ENCODE peak calls at places on chromosomes 1 and 21, in nine cellular contexts. O is mesothelial cell of epicardium; R is WTC11; Y is Panc1; A is amniotic stem cell; C is NK-92 treated with Interleukin-12 subunit alpha and Interleukin-12 subunit beta, amount 100 ng/mL, for 24 hours; D is lower leg skin; V is stimulated activated CD4-positive, alpha-beta T cell treated with anti-CD3 and anti-CD28 coated beads, Interleukin-15, amount 100 ng/mL, for 24 hours; L is NCI-H446 treated with DMSO at 0.1 percent for 48 hours. U is an unnamed sample.

GRCh38 chr1:164588388-164589341 is 29.7 kb downstream of the PBX1 start:
- DNase-seq in O (peak), R (peak), Y (no peak), A (no peak), C (no peak), D (no peak), V (no peak), L (peak), U (no peak)

GRCh38 chr1:183810172-183810571 is 5.3 kb downstream of the RGL1 start:
- DNase-seq in O (no peak), R (no peak), Y (no peak), A (no peak), C (no peak), D (no peak), V (no peak), L (no peak), U (no peak)

GRCh38 chr1:157095091-157095490 is 4.5 kb downstream of the ETV3L start:
- DNase-seq in O (no peak), R (no peak), Y (no peak), A (no peak), C (no peak), D (no peak), V (no peak), L (no peak), U (no peak)

GRCh38 chr1:195328681-195329080 is 1279.6 kb downstream of the KCNT2 start:
- DNase-seq in O (no peak), R (no peak), Y (no peak), A (no peak), C (no peak), D (no peak), V (no peak), L (no peak), U (no peak)

GRCh38 chr1:18719786-18720436 is 89.3 kb downstream of the PAX7 start:
- DNase-seq in O (no peak), R (no peak), Y (no peak), A (no peak), C (no peak), D (no peak), V (no peak), L (no peak), U (no peak)

GRCh38 chr1:209601809-209602657 is 18.5 kb downstream of the CAMK1G start:
- DNase-seq in O (no peak), R (peak), Y (peak), A (no peak), C (peak), D (no peak), V (peak), L (peak), U (peak)

GRCh38 chr1:59366352-59366751 is 69.5 kb downstream of the FGGY start:
- DNase-seq in O (no peak), R (no peak), Y (no peak), A (no peak), C (no peak), D (no peak), V (no peak), L (no peak), U (no peak)

GRCh38 chr1:9559673-9560072 is 20.4 kb downstream of the SLC25A33 start:
- DNase-seq in O (no peak), R (no peak), Y (no peak), A (no peak), C (no peak), D (no peak), V (no peak), L (no peak), U (peak)

GRCh38 chr1:202081992-202082391 is 40.7 kb upstream of the GPR37L1 start:
- DNase-seq in O (no peak), R (no peak), Y (no peak), A (no peak), C (no peak), D (no peak), V (no peak), L (no peak), U (no peak)

GRCh38 chr1:56472860-56473259 is 106.5 kb downstream of the PLPP3 start:
- DNase-seq in O (no peak), R (no peak), Y (no peak), A (no peak), C (peak), D (no peak), V (no peak), L (no peak), U (no peak)

GRCh38 chr21:39613029-39613934 is 542 bp downstream of the B3GALT5 start:
- DNase-seq in O (no peak), R (no peak), Y (no peak), A (no peak), C (no peak), D (no peak), V (no peak), L (no peak), U (no peak)

GRCh38 chr21:45411810-45412206 is 6.8 kb downstream of the COL18A1 start:
- DNase-seq in O (no peak), R (no peak), Y (no peak), A (no peak), C (no peak), D (no peak), V (no peak), L (no peak), U (no peak)

GRCh38 chr21:41678944-41679343 is 87.9 kb downstream of the RIPK4 start:
- DNase-seq in O (peak), R (peak), Y (peak), A (peak), C (no peak), D (peak), V (peak), L (no peak), U (no peak)

GRCh38 chr1:245874942-245875580 is 632.0 kb downstream of the SMYD3 start:
- DNase-seq in O (peak), R (no peak), Y (no peak), A (peak), C (no peak), D (peak), V (no peak), L (peak), U (no peak)

GRCh38 chr1:161052899-161053298 is 7.1 kb upstream of the USF1 start:
- DNase-seq in O (no peak), R (no peak), Y (no peak), A (no peak), C (no peak), D (no peak), V (no peak), L (no peak), U (no peak)

GRCh38 chr1:53110370-53111072 is 31.9 kb downstream of the SLC1A7 start:
- DNase-seq in O (no peak), R (no peak), Y (no peak), A (no peak), C (no peak), D (peak), V (peak), L (no peak), U (no peak)

GRCh38 chr1:110916669-110917306 is 43.8 kb downstream of the CD53 start:
- DNase-seq in O (no peak), R (no peak), Y (peak), A (no peak), C (peak), D (no peak), V (peak), L (no peak), U (peak)

GRCh38 chr1:103197266-103197665 is 88.9 kb upstream of the COL11A1 start:
- DNase-seq in O (no peak), R (no peak), Y (no peak), A (no peak), C (no peak), D (no peak), V (no peak), L (no peak), U (no peak)

GRCh38 chr1:221449801-221450470 is 292.0 kb downstream of the DUSP10 start:
- DNase-seq in O (no peak), R (no peak), Y (no peak), A (no peak), C (no peak), D (no peak), V (no peak), L (no peak), U (no peak)

GRCh38 chr1:225943582-225943981 is 2.6 kb upstream of the LEFTY2 start:
- DNase-seq in O (no peak), R (no peak), Y (no peak), A (no peak), C (no peak), D (no peak), V (no peak), L (no peak), U (no peak)

GRCh38 chr1:31416101-31416736 is 3.2 kb downstream of the SERINC2 start:
- DNase-seq in O (no peak), R (no peak), Y (no peak), A (no peak), C (no peak), D (no peak), V (no peak), L (no peak), U (no peak)

GRCh38 chr1:94503153-94503552 is 38.4 kb downstream of the F3 start:
- DNase-seq in O (no peak), R (no peak), Y (no peak), A (no peak), C (no peak), D (no peak), V (no peak), L (no peak), U (no peak)

GRCh38 chr1:7447093-7447492 is 324.0 kb upstream of the VAMP3 start:
- DNase-seq in O (no peak), R (no peak), Y (no peak), A (no peak), C (no peak), D (no peak), V (no peak), L (no peak), U (no peak)

GRCh38 chr1:40373323-40374283 is at the start of gene SMAP2:
- DNase-seq in O (peak), R (peak), Y (peak), A (peak), C (peak), D (peak), V (peak), L (peak), U (peak)

GRCh38 chr1:40622051-40622450 is 43.4 kb downstream of the RIMS3 start:
- DNase-seq in O (no peak), R (no peak), Y (no peak), A (no peak), C (no peak), D (no peak), V (no peak), L (no peak), U (no peak)

GRCh38 chr21:38621132-38621531 is 122.9 kb upstream of the ERG start:
- DNase-seq in O (no peak), R (no peak), Y (no peak), A (no peak), C (no peak), D (no peak), V (no peak), L (no peak), U (no peak)

GRCh38 chr1:226110249-226111108 is 48.0 kb downstream of the H3-3A start:
- DNase-seq in O (peak), R (peak), Y (no peak), A (peak), C (peak), D (peak), V (peak), L (peak), U (no peak)

GRCh38 chr1:228277491-228278431 is 69.9 kb downstream of the OBSCN start:
- DNase-seq in O (peak), R (no peak), Y (no peak), A (no peak), C (no peak), D (no peak), V (no peak), L (no peak), U (no peak)

GRCh38 chr1:25821112-25821476 is 1.3 kb downstream of the MTFR1L start:
- DNase-seq in O (no peak), R (no peak), Y (no peak), A (no peak), C (no peak), D (no peak), V (no peak), L (no peak), U (no peak)

GRCh38 chr1:213564215-213564659 is 423.5 kb upstream of the PROX1 start:
- DNase-seq in O (no peak), R (no peak), Y (no peak), A (no peak), C (no peak), D (no peak), V (no peak), L (no peak), U (no peak)

GRCh38 chr1:33228935-33229487 is 27.3 kb upstream of the ZNF362 start:
- DNase-seq in O (no peak), R (no peak), Y (no peak), A (peak), C (no peak), D (peak), V (no peak), L (peak), U (no peak)

GRCh38 chr1:35539073-35539823 is 18.0 kb downstream of the KIAA0319L start:
- DNase-seq in O (no peak), R (no peak), Y (no peak), A (no peak), C (peak), D (no peak), V (no peak), L (no peak), U (peak)

GRCh38 chr1:178536329-178536728 is 23.4 kb downstream of the TEX35 start:
- DNase-seq in O (no peak), R (no peak), Y (no peak), A (no peak), C (no peak), D (no peak), V (no peak), L (no peak), U (no peak)

GRCh38 chr1:8423702-8424538 is 106.0 kb downstream of the SLC45A1 start:
- DNase-seq in O (peak), R (peak), Y (no peak), A (no peak), C (no peak), D (peak), V (peak), L (no peak), U (no peak)

GRCh38 chr1:169550294-169550693 is 36.0 kb downstream of the F5 start:
- DNase-seq in O (no peak), R (no peak), Y (no peak), A (no peak), C (no peak), D (no peak), V (no peak), L (peak), U (peak)

GRCh38 chr1:101366513-101367215 is 129.8 kb downstream of the S1PR1 start:
- DNase-seq in O (no peak), R (no peak), Y (no peak), A (no peak), C (no peak), D (no peak), V (no peak), L (peak), U (no peak)

GRCh38 chr1:175823401-175823800 is 80.0 kb upstream of the TNR start:
- DNase-seq in O (no peak), R (no peak), Y (no peak), A (no peak), C (no peak), D (no peak), V (no peak), L (no peak), U (no peak)

GRCh38 chr1:44406761-44407429 is 1.8 kb downstream of the RNF220 start:
- DNase-seq in O (no peak), R (peak), Y (no peak), A (no peak), C (no peak), D (no peak), V (peak), L (no peak), U (no peak)

GRCh38 chr1:72636636-72637035 is 354.3 kb upstream of the NEGR1 start:
- DNase-seq in O (no peak), R (no peak), Y (no peak), A (no peak), C (no peak), D (no peak), V (no peak), L (peak), U (no peak)

GRCh38 chr1:64343105-64343960 is 126.6 kb upstream of the CACHD1 start:
- DNase-seq in O (no peak), R (no peak), Y (peak), A (peak), C (no peak), D (peak), V (no peak), L (no peak), U (no peak)